ENCODE peak calls at places on chromosomes 12 and 14, in four cellular contexts. W, O, P and A are unnamed samples.

GRCh38 chr12:87836190-87836589 is 193.0 kb downstream of the C12orf50 start:
- DNase-seq in W (no peak), O (no peak), P (no peak), A (no peak)

GRCh38 chr12:51127050-51127729 is 43.8 kb upstream of the CSRNP2 start:
- DNase-seq in W (no peak), O (no peak), P (no peak), A (no peak)

GRCh38 chr14:74571901-74572828 is 39.9 kb downstream of the LTBP2 start:
- DNase-seq in W (no peak), O (peak), P (no peak), A (peak)

GRCh38 chr12:29725587-29726320 is 58.0 kb downstream of the TMTC1 start:
- DNase-seq in W (no peak), O (peak), P (no peak), A (peak)

GRCh38 chr14:101018561-101019290 is 115.2 kb upstream of the RTL1 start:
- DNase-seq in W (no peak), O (no peak), P (peak), A (no peak)

GRCh38 chr12:56995201-56995929 is 11.0 kb downstream of the ZBTB39 start:
- DNase-seq in W (no peak), O (no peak), P (peak), A (no peak)

GRCh38 chr12:65765436-65765813 is 58.9 kb upstream of the HMGA2 start:
- DNase-seq in W (no peak), O (peak), P (no peak), A (peak)

GRCh38 chr12:75481774-75482173 is 1.2 kb downstream of the GLIPR1 start:
- DNase-seq in W (peak), O (peak), P (no peak), A (peak)

GRCh38 chr12:31651893-31652521 is 7.5 kb upstream of the ETFBKMT start:
- DNase-seq in W (no peak), O (no peak), P (no peak), A (no peak)

GRCh38 chr14:99352688-99353280 is 80.8 kb upstream of the BCL11B start:
- DNase-seq in W (no peak), O (no peak), P (no peak), A (no peak)

GRCh38 chr12:1939745-1940607 is 21.5 kb upstream of the CACNA2D4 start:
- DNase-seq in W (peak), O (peak), P (peak), A (no peak)

GRCh38 chr12:98970210-98970609 is 325.1 kb downstream of the APAF1 start:
- DNase-seq in W (no peak), O (no peak), P (no peak), A (no peak)

GRCh38 chr12:64672925-64673409 is 62.7 kb downstream of the RASSF3 start:
- DNase-seq in W (no peak), O (peak), P (peak), A (no peak)

GRCh38 chr14:91116913-91117588 is 3.2 kb downstream of the DGLUCY start:
- DNase-seq in W (no peak), O (no peak), P (no peak), A (no peak)

GRCh38 chr14:24891987-24892729 is 157.8 kb downstream of the STXBP6 start:
- DNase-seq in W (no peak), O (no peak), P (no peak), A (no peak)

DNA sequence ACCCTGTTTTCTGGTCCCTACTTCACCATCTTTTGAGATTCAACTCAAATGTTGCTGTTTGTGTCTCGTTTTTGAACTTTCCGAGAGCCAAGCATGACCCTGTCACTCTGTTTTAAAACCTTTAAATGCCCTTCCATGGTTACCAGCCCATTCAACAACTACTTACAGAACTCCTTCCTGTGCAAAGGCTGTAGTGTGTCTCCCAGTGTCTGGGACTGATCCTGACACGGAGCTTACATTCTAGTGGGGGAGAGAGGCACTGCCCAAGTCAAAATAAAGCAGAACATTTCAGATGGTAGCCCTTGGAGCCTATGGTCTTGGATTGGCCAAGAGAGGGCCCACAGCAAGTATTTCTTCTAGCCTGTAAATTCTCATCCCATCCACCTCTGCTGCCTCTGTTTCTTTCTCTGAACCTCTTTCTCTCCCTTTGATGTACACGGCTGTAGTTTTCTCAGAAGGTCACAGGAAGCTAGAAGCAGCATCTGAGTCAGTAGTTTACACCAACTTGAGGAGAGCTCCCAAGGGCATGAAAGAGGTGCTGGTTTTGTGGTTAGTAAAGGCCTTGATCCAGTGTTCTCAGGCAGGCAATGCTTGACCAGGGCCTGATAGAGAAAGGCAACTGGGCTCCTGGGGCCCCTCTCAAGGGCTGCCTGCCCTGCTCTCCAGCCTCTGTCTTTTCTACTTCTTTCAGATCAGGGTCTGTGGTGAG is 42.3 kb upstream of the SLC24A4 start:
- DNase-seq in W (no peak), O (no peak), P (no peak), A (no peak)
- H3K4me3 ChIP-seq in W (no peak), O (no peak), P (no peak), A (no peak)

DNA sequence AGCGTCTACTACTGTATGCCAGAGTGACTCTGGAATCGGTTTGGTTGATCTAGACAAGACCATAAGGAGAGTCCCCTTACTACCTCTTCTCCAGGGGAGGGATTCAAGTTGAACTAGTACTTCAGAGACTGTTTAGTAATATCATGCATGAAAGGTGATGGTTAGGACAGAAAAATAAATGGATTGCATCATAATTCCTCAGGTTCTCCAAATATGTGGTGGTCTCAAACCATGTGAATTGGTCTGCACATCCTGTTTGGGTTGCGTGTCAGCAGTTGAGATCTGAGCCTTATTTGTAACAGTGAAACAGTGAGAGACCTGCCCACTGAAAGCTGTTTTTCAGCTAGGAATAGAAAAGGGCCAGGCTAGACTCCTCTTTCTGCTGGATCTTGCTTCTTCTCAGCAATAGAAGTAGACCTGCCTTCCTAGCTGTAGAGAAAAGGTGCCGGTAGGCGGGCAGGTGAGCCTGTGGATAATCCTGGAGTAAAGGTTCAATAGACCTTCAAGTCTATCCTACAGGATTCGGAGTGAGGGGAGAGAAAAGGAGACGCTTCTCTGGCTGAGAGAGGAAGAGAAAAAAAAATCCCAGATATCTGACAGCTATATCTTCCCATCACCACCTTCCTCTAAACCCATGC is 258.5 kb upstream of the E2F7 start:
- DNase-seq in W (no peak), O (no peak), P (no peak), A (no peak)
- H3K4me3 ChIP-seq in W (no peak), O (no peak), P (no peak), A (no peak)

GRCh38 chr12:40825156-40825555 is 132.9 kb downstream of the CNTN1 start:
- DNase-seq in W (no peak), O (no peak), P (no peak), A (no peak)

GRCh38 chr12:40820794-40821484 is 128.7 kb downstream of the CNTN1 start:
- DNase-seq in W (no peak), O (no peak), P (no peak), A (no peak)

DNA sequence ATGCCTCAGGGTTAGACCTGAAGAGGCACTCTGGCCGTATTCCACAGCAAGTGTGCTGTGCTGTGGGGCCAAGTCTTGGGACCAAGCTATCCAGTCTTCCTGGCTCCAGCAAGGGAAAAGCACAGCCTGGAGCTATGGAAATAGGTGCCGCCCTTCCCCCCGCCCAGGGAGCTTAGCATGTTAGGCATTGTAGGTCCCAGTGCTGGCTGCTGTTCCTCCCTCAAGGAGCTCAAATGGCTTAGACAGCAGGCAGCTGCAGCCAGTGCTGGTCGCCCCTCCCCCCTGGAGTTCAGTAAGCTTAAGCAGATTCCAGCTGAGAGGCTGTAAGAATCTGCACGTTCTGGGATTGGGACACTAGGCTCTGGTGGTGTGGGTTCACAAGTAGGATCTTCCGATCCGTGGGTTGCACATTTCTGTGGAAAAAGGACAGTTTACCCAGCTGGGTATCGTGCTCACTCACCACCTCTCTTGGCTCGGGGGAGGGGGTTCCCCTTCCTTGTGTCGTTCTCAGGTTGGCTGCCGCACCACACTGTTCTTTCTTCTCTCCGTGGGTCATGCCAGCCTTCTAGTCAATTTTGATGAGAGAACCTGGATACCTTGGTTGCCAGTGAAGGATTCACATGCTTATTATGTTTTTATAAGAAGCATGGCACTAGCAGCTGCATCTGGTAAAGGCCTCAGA is 127.3 kb downstream of the CNTN1 start:
- DNase-seq in W (no peak), O (no peak), P (peak), A (no peak)
- H3K4me3 ChIP-seq in W (no peak), O (no peak), P (no peak), A (no peak)

DNA sequence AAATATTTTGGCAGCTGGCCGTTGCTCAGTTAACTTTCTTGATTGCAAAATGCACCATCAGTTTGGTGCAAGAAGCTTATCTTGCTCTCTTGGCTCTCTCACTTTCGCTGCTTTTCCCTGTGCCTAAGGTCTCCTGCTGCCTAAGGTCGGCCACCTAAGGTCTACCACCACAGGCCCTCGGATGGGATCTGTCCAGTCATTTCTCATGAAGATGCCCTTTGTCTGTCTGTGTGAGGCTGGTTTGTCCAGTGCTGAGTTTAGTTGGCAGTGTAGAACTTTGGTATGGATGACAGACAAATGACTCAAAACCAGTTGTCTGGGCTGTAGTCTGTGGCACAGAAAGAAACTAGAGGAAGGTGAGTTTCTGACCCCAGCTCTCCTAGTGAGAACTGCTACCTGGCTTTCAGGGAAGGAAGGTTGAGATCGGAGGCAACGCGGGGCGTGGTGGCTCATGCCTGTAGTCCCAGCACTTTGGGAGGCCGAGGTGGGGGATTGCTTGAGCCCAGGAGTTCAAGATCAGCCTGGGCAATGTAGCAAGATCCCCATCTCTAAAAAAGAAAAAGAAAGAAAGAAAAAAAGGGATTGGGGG is 2.6 kb downstream of the MLXIP start:
- DNase-seq in W (no peak), O (peak), P (peak), A (no peak)
- H3K4me3 ChIP-seq in W (peak), O (peak), P (peak), A (peak)

GRCh38 chr14:60977848-60978247 is 3.0 kb downstream of the TRMT5 start:
- DNase-seq in W (no peak), O (no peak), P (no peak), A (no peak)
- H3K4me3 ChIP-seq in W (no peak), O (peak), P (no peak), A (no peak)

GRCh38 chr14:104094056-104094708 is 8.7 kb downstream of the ASPG start:
- DNase-seq in W (no peak), O (no peak), P (no peak), A (no peak)
- H3K4me3 ChIP-seq in W (no peak), O (no peak), P (no peak), A (no peak)